ENCODE peak calls at places on chromosomes 11 and 22, in six cellular contexts. Q is CD4-positive, CD25-positive, alpha-beta regulatory T cell; L is activated T-cell treated with anti-CD3 and anti-CD28 coated beads, Interleukin-2, amount 50 U/mL, for 48 hours; D is adrenal gland; R is caudate nucleus; J is AG04450. Z is an unnamed sample.

GRCh38 chr22:49091451-49091850 is 736.2 kb downstream of the BRD1 start:
- DNase-seq in Q (no peak), L (no peak), D (no peak), R (no peak), J (no peak), Z (no peak)

GRCh38 chr11:17972987-17973386 is 39.9 kb downstream of the SERGEF start:
- DNase-seq in Q (peak; percentile 2), L (no peak), D (peak; percentile 77), R (no peak), J (peak; percentile 83), Z (peak; percentile 45)

GRCh38 chr22:23289851-23290724 is 109.8 kb downstream of the BCR start:
- DNase-seq in Q (peak; percentile 50), L (peak; percentile 76), D (peak; percentile 79), R (no peak), J (no peak), Z (peak; percentile 46)

GRCh38 chr22:37827056-37827455 is 3.9 kb downstream of the GALR3 start:
- DNase-seq in Q (no peak), L (no peak), D (no peak), R (peak; percentile 31), J (no peak), Z (no peak)

GRCh38 chr22:20582520-20583361 is 75.3 kb downstream of the MED15 start:
- DNase-seq in Q (no peak), L (no peak), D (no peak), R (no peak), J (no peak), Z (no peak)

GRCh38 chr11:70112017-70112434 is 33.9 kb downstream of the ANO1 start:
- DNase-seq in Q (no peak), L (no peak), D (peak; percentile 53), R (no peak), J (no peak), Z (no peak)

GRCh38 chr11:10351435-10351767 is 46.5 kb downstream of the ADM start:
- DNase-seq in Q (no peak), L (no peak), D (no peak), R (no peak), J (no peak), Z (no peak)

GRCh38 chr22:19995611-19996339 is 20.8 kb downstream of the ARVCF start:
- DNase-seq in Q (no peak), L (no peak), D (no peak), R (no peak), J (no peak), Z (no peak)

GRCh38 chr22:39514373-39514973 is 5.9 kb upstream of the ATF4 start:
- DNase-seq in Q (peak; percentile 47), L (peak; percentile 77), D (peak; percentile 88), R (peak; percentile 45), J (no peak), Z (peak; percentile 59)

GRCh38 chr11:16603890-16604783 is 134.3 kb upstream of the C11orf58 start:
- DNase-seq in Q (no peak), L (no peak), D (peak; percentile 73), R (no peak), J (no peak), Z (peak; percentile 66)

GRCh38 chr11:120030411-120030810 is 107.5 kb downstream of the TRIM29 start:
- DNase-seq in Q (no peak), L (no peak), D (no peak), R (no peak), J (no peak), Z (no peak)

GRCh38 chr22:26464312-26464711 is 19.3 kb downstream of the HPS4 start:
- DNase-seq in Q (no peak), L (no peak), D (peak; percentile 59), R (no peak), J (no peak), Z (no peak)

GRCh38 chr11:60910281-60910687 is 3.7 kb upstream of the TMEM109 start:
- DNase-seq in Q (no peak), L (no peak), D (no peak), R (no peak), J (no peak), Z (no peak)

GRCh38 chr11:100578966-100579365 is 108.1 kb upstream of the ARHGAP42 start:
- DNase-seq in Q (no peak), L (no peak), D (no peak), R (no peak), J (no peak), Z (no peak)

GRCh38 chr22:49751318-49751967 is 76.2 kb downstream of the BRD1 start:
- DNase-seq in Q (no peak), L (no peak), D (no peak), R (no peak), J (no peak), Z (no peak)

GRCh38 chr11:407651-408080 is 7.1 kb downstream of the SIGIRR start:
- DNase-seq in Q (no peak), L (no peak), D (no peak), R (no peak), J (no peak), Z (no peak)

GRCh38 chr11:73234403-73235181 is 16.5 kb downstream of the P2RY2 start:
- DNase-seq in Q (no peak), L (no peak), D (no peak), R (no peak), J (no peak), Z (no peak)

GRCh38 chr11:100948936-100949335 is 180.7 kb downstream of the PGR start:
- DNase-seq in Q (no peak), L (no peak), D (no peak), R (no peak), J (no peak), Z (no peak)

GRCh38 chr22:44351685-44352377 is 39.1 kb upstream of the SHISAL1 start:
- DNase-seq in Q (no peak), L (peak; percentile 69), D (no peak), R (no peak), J (peak; percentile 86), Z (no peak)

GRCh38 chr11:66317766-66318575 is 1.1 kb upstream of the CD248 start:
- DNase-seq in Q (peak; percentile 68), L (peak; percentile 62), D (peak; percentile 82), R (no peak), J (peak; percentile 74), Z (no peak)

GRCh38 chr11:100925935-100926334 is 203.7 kb downstream of the PGR start:
- DNase-seq in Q (peak; percentile 2), L (no peak), D (no peak), R (no peak), J (no peak), Z (no peak)

GRCh38 chr11:124669193-124669592 is 4.3 kb downstream of the SIAE start:
- DNase-seq in Q (peak; percentile 62), L (peak; percentile 37), D (peak; percentile 63), R (peak; percentile 24), J (no peak), Z (peak; percentile 71)

GRCh38 chr22:17258015-17258827 is 39.0 kb upstream of the ADA2 start:
- DNase-seq in Q (peak; percentile 95), L (peak; percentile 70), D (peak; percentile 64), R (no peak), J (no peak), Z (peak; percentile 96)

GRCh38 chr11:71332046-71332445 is 79.7 kb upstream of the SHANK2 start:
- DNase-seq in Q (no peak), L (no peak), D (no peak), R (no peak), J (no peak), Z (no peak)

GRCh38 chr11:32173435-32173834 is 82.6 kb downstream of the RCN1 start:
- DNase-seq in Q (peak; percentile 11), L (peak; percentile 43), D (peak; percentile 70), R (peak; percentile 36), J (peak; percentile 39), Z (peak; percentile 72)